ENCODE peak calls at places on chromosomes 1 and 21, in seven cellular contexts. B is heart left ventricle, E is lower leg skin, H is sigmoid colon, L is ovary, A is A549, N is H54. O is an unnamed sample.

GRCh38 chr21:43362306-43362927 is 64.5 kb downstream of the SIK1 start:
- DNase-seq in N (no peak), E (peak), B (peak), L (peak), H (peak), A (no peak), O (peak)

GRCh38 chr1:195158091-195158490 is 1450.1 kb downstream of the KCNT2 start:
- DNase-seq in L (no peak), E (no peak), N (no peak), H (no peak), B (no peak), A (no peak), O (no peak)

GRCh38 chr21:37445228-37445627 is 78.7 kb downstream of the DYRK1A start:
- DNase-seq in A (no peak), L (no peak), H (no peak), E (no peak), B (no peak), N (no peak), O (no peak)

GRCh38 chr1:192575499-192576189 is at the start of gene RGS1:
- DNase-seq in A (no peak), N (no peak), H (peak), L (no peak), E (no peak), B (no peak), O (peak)

GRCh38 chr1:118961156-118961555 is 27.0 kb downstream of the TBX15 start:
- DNase-seq in L (no peak), H (no peak), N (no peak), B (no peak), A (no peak), E (no peak), O (no peak)

GRCh38 chr1:116910379-116911165 is 856 bp downstream of the PTGFRN start:
- DNase-seq in A (peak), B (peak), L (peak), H (peak), E (no peak), N (no peak), O (peak)

GRCh38 chr1:3049905-3050304 is 19.1 kb upstream of the PRDM16 start:
- DNase-seq in L (no peak), A (no peak), B (no peak), E (no peak), H (peak), N (no peak), O (no peak)

GRCh38 chr1:202159534-202160371 is 649 bp downstream of the PTPN7 start:
- DNase-seq in N (no peak), L (no peak), B (no peak), H (no peak), E (no peak), A (no peak), O (no peak)

GRCh38 chr1:28909198-28909597 is 5.2 kb upstream of the EPB41 start:
- DNase-seq in N (no peak), A (no peak), B (no peak), L (no peak), H (no peak), E (no peak), O (no peak)

GRCh38 chr1:89908993-89909436 is 85.9 kb upstream of the ZNF326 start:
- DNase-seq in L (no peak), B (peak), H (no peak), A (no peak), E (no peak), N (no peak), O (no peak)

GRCh38 chr1:150364231-150365003 is 470 bp downstream of the RPRD2 start:
- DNase-seq in L (peak), H (peak), E (peak), B (peak), N (peak), A (peak), O (peak)
- TF ChIP-seq POLR2A in L (no peak), H (no peak), E (no peak), B (no peak), N (peak), A (peak), O (no peak)

GRCh38 chr1:214280386-214281029 is 451 bp upstream of the SMYD2 start:
- DNase-seq in A (peak), N (peak), B (peak), L (peak), H (no peak), E (peak), O (no peak)
- TF ChIP-seq POLR2A in A (peak), N (peak), B (no peak), L (no peak), H (no peak), E (no peak), O (no peak)

GRCh38 chr1:54542120-54542961 is 5.7 kb upstream of the ACOT11 start:
- DNase-seq in H (peak), L (peak), N (peak), E (no peak), B (peak), A (peak), O (no peak)
- TF ChIP-seq POLR2A in H (no peak), L (no peak), N (peak), E (no peak), B (no peak), A (peak), O (no peak)

GRCh38 chr1:164635784-164636729 is 77.1 kb downstream of the PBX1 start:
- DNase-seq in H (no peak), L (no peak), E (no peak), N (no peak), B (no peak), A (no peak), O (no peak)
- TF ChIP-seq POLR2A in H (no peak), L (no peak), E (no peak), N (no peak), B (no peak), A (no peak), O (no peak)

DNA sequence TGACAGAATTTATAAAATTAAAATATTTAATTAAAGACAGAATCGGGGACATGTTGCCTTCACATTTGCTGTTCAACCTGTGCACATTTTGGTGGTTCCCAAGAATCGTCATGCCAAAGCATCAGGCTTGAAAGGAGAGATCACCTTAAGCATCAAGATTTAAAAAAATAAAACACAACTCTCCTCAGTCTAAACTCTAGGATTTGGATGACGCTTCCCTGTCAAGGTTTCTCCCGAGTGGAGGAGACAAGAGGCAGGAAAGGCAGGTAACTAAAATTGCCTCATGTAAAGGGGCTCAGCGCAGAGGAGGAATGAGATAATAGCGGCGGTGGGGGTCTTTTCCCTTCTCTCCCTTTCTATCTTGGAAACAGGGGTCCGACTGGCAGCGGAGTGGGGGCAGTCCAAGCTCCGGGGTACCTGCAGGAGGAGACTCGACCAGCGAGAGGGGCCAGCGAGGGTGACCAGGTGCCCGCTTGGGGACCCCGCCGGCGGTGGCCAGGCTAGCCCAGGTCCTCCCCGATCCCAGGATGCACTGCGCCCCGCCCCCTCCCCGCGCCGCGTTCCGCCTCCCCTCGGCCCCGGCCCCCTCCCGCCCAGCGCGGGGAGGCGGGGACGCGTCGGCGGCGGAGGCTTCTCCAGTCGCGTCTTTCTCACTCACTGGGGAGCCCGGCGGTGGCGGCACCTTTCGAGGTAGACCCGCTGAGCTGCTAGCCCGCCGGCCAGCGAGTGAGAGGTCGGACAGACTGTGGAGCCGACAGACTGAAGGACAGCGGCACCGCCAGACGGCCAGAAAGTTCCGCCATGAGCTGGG is at the start of gene FNBP1L:
- DNase-seq in L (peak), A (peak), H (peak), N (peak), B (peak), E (peak), O (no peak)
- TF ChIP-seq POLR2A in L (peak), A (peak), H (no peak), N (peak), B (no peak), E (no peak), O (no peak)

GRCh38 chr1:92960395-92961130 is 699 bp downstream of the DIPK1A start:
- DNase-seq in B (peak), L (peak), A (peak), E (peak), N (peak), H (peak), O (peak)

GRCh38 chr1:92958203-92958970 is 2.9 kb downstream of the DIPK1A start:
- DNase-seq in B (no peak), L (no peak), H (no peak), E (no peak), N (no peak), A (no peak), O (no peak)

GRCh38 chr1:92961896-92962752 is 862 bp upstream of the DIPK1A start:
- DNase-seq in B (peak), A (peak), H (peak), E (peak), L (no peak), N (peak), O (peak)

GRCh38 chr1:92965003-92965402 is 3.7 kb upstream of the DIPK1A start:
- DNase-seq in A (no peak), N (no peak), H (no peak), L (no peak), B (no peak), E (no peak), O (no peak)

GRCh38 chr1:92961131-92961895 is at the start of gene DIPK1A:
- DNase-seq in H (peak), E (peak), N (peak), A (peak), B (peak), L (peak), O (peak)
- TF ChIP-seq POLR2A in H (peak), E (no peak), N (peak), A (peak), B (no peak), L (peak), O (no peak)

GRCh38 chr1:27873671-27874384 is 1.5 kb downstream of the THEMIS2 start:
- DNase-seq in L (no peak), B (no peak), A (no peak), E (no peak), N (no peak), H (peak), O (no peak)

GRCh38 chr1:27868932-27869718 is 3.2 kb upstream of the THEMIS2 start:
- DNase-seq in L (no peak), B (no peak), N (no peak), A (no peak), H (peak), E (no peak), O (no peak)

GRCh38 chr1:27869719-27870085 is 2.6 kb upstream of the THEMIS2 start:
- DNase-seq in A (no peak), H (peak), L (no peak), B (no peak), N (no peak), E (no peak), O (no peak)

GRCh38 chr1:27872802-27873665 is 690 bp downstream of the THEMIS2 start:
- DNase-seq in N (no peak), B (no peak), L (no peak), A (no peak), H (peak), E (no peak), O (no peak)

GRCh38 chr1:27872059-27872801 is at the start of gene THEMIS2:
- DNase-seq in A (peak), E (no peak), B (peak), N (peak), L (peak), H (peak), O (no peak)
- TF ChIP-seq POLR2A in A (no peak), E (no peak), B (no peak), N (peak), L (no peak), H (peak), O (no peak)

GRCh38 chr1:16371725-16372124 is 4.7 kb downstream of the SZRD1 start:
- DNase-seq in B (no peak), H (no peak), E (no peak), L (no peak), N (peak), A (no peak), O (no peak)

GRCh38 chr1:16369821-16370220 is 2.8 kb downstream of the SZRD1 start:
- DNase-seq in B (no peak), N (no peak), E (no peak), A (no peak), H (no peak), L (no peak), O (no peak)

GRCh38 chr1:16367968-16368910 is 1.2 kb downstream of the SZRD1 start:
- DNase-seq in E (no peak), N (no peak), L (no peak), A (no peak), H (no peak), B (no peak), O (no peak)

GRCh38 chr1:16366722-16367257 is at the start of gene SZRD1:
- DNase-seq in A (peak), B (peak), H (peak), E (peak), L (peak), N (peak), O (peak)

DNA sequence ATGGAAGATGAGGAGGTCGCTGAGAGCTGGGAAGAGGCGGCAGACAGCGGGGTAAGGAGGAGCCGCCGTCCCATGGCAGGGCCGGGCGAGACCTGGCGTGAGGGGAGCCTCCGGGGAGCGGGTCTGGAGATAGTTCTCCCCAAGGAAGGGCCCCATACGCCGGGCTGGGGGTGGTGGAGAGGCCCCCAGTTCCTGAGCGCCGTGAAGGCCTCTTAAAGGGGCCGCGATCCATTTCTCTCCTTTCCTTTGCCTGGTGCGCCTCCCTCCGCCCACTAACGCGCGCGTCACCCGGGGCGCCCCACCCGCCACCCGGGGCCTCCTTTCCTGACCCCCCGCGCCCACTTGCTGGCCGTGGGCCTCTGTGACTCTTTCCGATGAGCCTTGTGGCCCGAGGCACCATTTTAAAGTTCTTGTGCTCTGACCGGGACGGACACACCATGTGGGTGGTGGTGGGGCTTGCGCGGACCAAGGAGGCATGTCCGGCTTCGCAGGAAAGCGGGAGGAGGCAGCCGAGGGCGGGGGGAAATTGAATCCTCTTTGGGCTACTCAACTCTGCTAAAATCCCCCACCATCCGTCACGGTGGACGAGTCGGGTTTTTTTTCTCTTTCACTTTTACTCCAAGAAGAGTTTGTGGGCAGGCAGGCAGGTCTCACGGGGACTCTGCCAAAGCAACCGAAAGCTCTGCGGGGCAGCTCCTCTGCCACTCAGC is 371 bp downstream of the SZRD1 start:
- DNase-seq in B (peak), N (peak), E (peak), H (peak), A (peak), L (peak), O (peak)
- TF ChIP-seq POLR2A in B (no peak), N (peak), E (no peak), H (peak), A (peak), L (peak), O (peak)

DNA sequence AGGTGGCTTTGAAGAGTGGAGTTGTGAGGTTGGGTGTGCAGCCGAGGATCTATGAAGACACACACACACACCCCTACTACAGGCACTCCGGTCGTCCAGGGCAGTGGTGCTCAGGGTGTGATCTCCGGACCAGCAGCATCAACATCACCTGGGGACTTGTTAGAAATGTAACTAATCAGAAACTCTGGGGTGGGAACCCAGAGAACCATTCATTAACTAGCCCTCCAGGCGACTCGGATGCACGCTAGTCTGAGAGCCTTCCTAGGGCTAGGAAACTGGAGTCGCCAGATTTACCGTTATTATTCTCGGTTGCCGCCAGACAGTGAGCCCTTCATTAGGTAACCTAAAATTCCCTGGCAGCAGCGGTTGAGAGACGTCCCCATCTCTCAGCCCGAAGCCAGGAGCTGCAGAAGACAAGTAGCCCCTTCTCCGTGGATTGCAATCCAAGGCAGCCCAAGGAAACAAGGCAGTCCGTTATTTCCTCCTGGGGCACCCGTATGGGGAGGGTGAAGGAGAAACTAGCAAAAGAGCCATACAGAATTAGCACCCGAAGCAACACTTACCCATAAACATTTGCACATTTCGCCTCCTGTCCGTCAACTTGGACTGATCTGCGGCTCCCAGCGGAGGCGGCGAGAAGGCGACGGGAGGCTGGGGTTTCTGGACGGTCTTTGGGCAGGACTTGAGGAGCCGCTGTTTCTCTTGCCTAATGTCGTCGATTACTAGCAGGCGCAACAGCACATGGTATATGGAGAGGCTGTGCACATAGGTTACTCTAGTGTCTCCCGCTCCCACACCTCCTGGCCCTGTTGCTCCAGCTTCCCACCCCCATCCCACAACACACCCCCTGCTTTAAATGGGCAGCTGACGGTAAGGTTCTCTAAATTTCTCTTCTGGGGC is 2.9 kb upstream of the CCN1 start:
- DNase-seq in N (no peak), H (peak), E (no peak), B (peak), L (peak), A (no peak), O (peak)
- TF ChIP-seq POLR2A in N (no peak), H (no peak), E (no peak), B (no peak), L (no peak), A (no peak), O (no peak)

GRCh38 chr1:225469051-225469450 is 41.2 kb upstream of the LBR start:
- DNase-seq in H (peak), N (no peak), L (no peak), B (no peak), A (no peak), E (no peak), O (no peak)

GRCh38 chr1:225470691-225471452 is 43.0 kb upstream of the LBR start:
- DNase-seq in E (peak), N (no peak), L (no peak), B (no peak), H (peak), A (no peak), O (no peak)

GRCh38 chr1:225470210-225470609 is 42.4 kb upstream of the LBR start:
- DNase-seq in B (no peak), H (no peak), L (no peak), A (no peak), N (no peak), E (no peak), O (peak)

GRCh38 chr1:225474439-225474985 is 46.7 kb upstream of the LBR start:
- DNase-seq in H (peak), E (no peak), B (no peak), N (no peak), A (no peak), L (no peak), O (no peak)

GRCh38 chr1:225471453-225472301 is 43.8 kb upstream of the LBR start:
- DNase-seq in A (no peak), L (no peak), H (peak), B (no peak), N (no peak), E (peak), O (peak)
- TF ChIP-seq POLR2A in A (no peak), L (no peak), H (no peak), B (no peak), N (no peak), E (no peak), O (no peak)